ENCODE peak calls at places on chromosomes 4 and X, in five cellular contexts. Q is sigmoid colon, D is GM23248, N is heart left ventricle, A is foreskin keratinocyte. I is an unnamed sample.

GRCh38 chrX:10109695-10110094 is 47.1 kb upstream of the CLCN4 start:
- DNase-seq in A (no peak), Q (peak; percentile 90), N (peak; percentile 75), D (peak; percentile 8), I (no peak)

GRCh38 chr4:42710761-42711160 is 53.9 kb upstream of the ATP8A1 start:
- DNase-seq in A (no peak), N (no peak), D (no peak), Q (no peak), I (no peak)

GRCh38 chr4:176385601-176386000 is 65.8 kb downstream of the SPCS3 start:
- DNase-seq in A (no peak), Q (no peak), D (no peak), N (no peak), I (no peak)

GRCh38 chr4:7428261-7429068 is 6.3 kb downstream of the PSAPL1 start:
- DNase-seq in D (no peak), N (peak; percentile 29), Q (peak; percentile 55), A (no peak), I (no peak)

GRCh38 chrX:130916636-130917422 is 13.8 kb upstream of the ENOX2 start:
- DNase-seq in N (no peak), A (no peak), D (peak; percentile 43), Q (no peak), I (peak; percentile 21)

GRCh38 chr4:168942985-168943384 is 67.1 kb downstream of the CBR4 start:
- DNase-seq in Q (no peak), N (no peak), D (no peak), A (no peak), I (no peak)

GRCh38 chr4:42390622-42391355 is 6.5 kb upstream of the SHISA3 start:
- DNase-seq in N (no peak), D (no peak), Q (no peak), A (no peak), I (no peak)

GRCh38 chrX:38183577-38183976 is 37.1 kb downstream of the SRPX start:
- DNase-seq in D (peak; percentile 53), A (no peak), N (no peak), Q (no peak), I (no peak)

GRCh38 chr4:112840619-112841018 is 203.7 kb downstream of the LARP7 start:
- DNase-seq in A (no peak), D (no peak), Q (no peak), N (no peak), I (no peak)

GRCh38 chr4:1050486-1051213 is 39.2 kb downstream of the FGFRL1 start:
- DNase-seq in D (no peak), A (no peak), Q (peak; percentile 61), N (peak; percentile 41), I (no peak)

GRCh38 chrX:15437724-15438123 is 53.5 kb upstream of the VEGFD start:
- DNase-seq in Q (no peak), A (no peak), D (no peak), N (no peak), I (no peak)
- H3K4me1 ChIP-seq in Q (no peaks in the 10 kb centered on the region), A (no peaks in the 10 kb centered on the region), D (no peaks in the 10 kb centered on the region), N (no peaks in the 10 kb centered on the region), I (no peaks in the 10 kb centered on the region)

GRCh38 chr4:95546866-95547707 is 1.7 kb downstream of the UNC5C start:
- DNase-seq in N (no peak), A (no peak), D (peak; percentile 3), Q (no peak), I (peak; percentile 45)
- H3K4me1 ChIP-seq in N (no peaks in the 10 kb centered on the region), A (no peaks in the 10 kb centered on the region), D (no peaks in the 10 kb centered on the region), Q (peaks cover 16% of the 10 kb centered on the region), I (peaks cover 4% of the 10 kb centered on the region)

DNA sequence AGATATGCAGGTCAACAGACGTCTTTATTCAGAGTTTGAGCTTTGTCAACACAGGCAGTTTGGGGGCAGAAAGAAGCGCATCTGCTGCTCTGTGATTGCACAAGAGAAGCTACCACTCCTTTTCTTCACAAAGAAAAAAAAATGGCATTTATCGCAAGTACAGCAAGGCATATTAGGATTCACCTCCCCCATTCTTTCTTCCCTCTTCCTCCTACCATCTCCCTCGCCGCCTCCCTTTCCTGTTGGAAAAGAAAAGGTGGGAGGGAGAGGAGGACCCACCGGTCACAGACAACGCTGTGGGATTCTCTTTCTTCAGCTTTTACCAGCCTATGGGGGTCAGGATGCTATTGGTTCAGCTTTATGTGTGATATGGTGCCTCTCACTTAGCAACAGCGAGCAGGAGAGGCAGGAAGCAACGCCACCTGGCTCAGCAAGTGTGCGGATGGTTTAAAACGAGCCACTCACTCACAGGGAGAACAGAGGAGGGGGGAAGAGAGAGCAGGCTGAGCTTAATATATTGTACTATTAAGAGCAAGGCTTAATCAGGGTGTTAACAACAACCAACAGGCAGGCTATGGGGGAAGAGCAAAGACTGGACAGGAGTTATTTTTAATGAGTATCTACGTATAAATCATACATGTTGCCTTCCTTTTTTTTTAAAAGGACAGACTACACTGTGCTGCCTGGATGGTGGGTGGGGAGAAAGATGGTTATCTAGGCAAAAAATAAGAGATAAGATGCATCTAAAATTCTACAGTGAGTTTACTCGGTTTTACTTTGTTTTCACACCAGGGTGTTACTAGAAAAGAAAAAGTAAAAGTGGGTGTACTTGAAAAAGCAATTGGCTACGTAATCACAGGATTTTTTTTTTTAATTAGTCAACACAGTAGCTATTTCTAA is 104.7 kb downstream of the MAML3 start:
- DNase-seq in N (no peak), A (no peak), Q (peak; percentile 72), D (peak; percentile 62), I (peak; percentile 50)
- H3K4me1 ChIP-seq in N (peaks cover 32% of the 10 kb centered on the region), A (peaks cover 11% of the 10 kb centered on the region), Q (peaks cover 22% of the 10 kb centered on the region), D (peaks cover 11% of the 10 kb centered on the region), I (peaks cover 7% of the 10 kb centered on the region)

GRCh38 chr4:15013585-15013984 is 11.3 kb downstream of the CPEB2 start:
- DNase-seq in A (no peak), D (no peak), Q (no peak), N (no peak), I (no peak)

GRCh38 chr4:15012017-15012788 is 9.9 kb downstream of the CPEB2 start:
- DNase-seq in Q (no peak), N (no peak), D (no peak), A (no peak), I (no peak)

GRCh38 chr4:15007201-15007600 is 4.9 kb downstream of the CPEB2 start:
- DNase-seq in A (no peak), N (no peak), D (no peak), Q (no peak), I (no peak)

GRCh38 chr4:15010038-15010585 is 7.8 kb downstream of the CPEB2 start:
- DNase-seq in Q (no peak), A (no peak), N (no peak), D (no peak), I (no peak)

DNA sequence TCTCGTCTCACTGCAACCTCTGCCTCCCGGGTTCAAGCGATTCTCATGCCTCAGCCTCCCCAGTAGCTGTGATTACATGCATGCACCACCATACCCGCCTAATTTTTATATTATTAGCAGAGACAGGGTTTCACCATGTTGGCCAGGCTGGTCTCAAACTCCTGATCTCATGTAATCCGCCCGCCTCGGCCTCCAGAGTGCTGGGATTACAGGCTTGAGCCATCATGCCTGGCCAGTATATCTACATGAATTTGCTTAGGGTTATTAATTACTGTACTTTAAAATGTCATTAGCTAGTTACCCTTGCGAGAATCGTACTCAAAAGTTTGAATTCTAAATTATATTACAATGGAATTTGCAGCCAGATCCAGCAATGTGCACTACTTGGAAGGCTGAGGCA is 8.9 kb downstream of the CPEB2 start:
- DNase-seq in N (no peak), A (no peak), D (no peak), Q (no peak), I (no peak)
- H3K4me1 ChIP-seq in N (peaks cover 68% of the 10 kb centered on the region), A (peaks cover 10% of the 10 kb centered on the region), D (peaks cover 17% of the 10 kb centered on the region), Q (peaks cover 70% of the 10 kb centered on the region), I (no peaks in the 10 kb centered on the region)